ENCODE peak calls at places on chromosome 3, in nine cellular contexts. One of them, this sample, is unnamed.

GRCh38 chr3:36792342-36792741 is 28.0 kb upstream of the DCLK3 start:
- DNase-seq in GM12878: no peak
- DNase-seq in AG09319: no peak
- DNase-seq in lower leg skin: no peak
- DNase-seq in SK-N-SH: peak
- DNase-seq in A549: peak
- DNase-seq in WTC11: peak
- DNase-seq in H9: peak
- DNase-seq in neural progenitor cell: peak
- DNase-seq in this sample: no peak

GRCh38 chr3:168517514-168518071 is 421.9 kb upstream of the GOLIM4 start:
- DNase-seq in GM12878: peak
- DNase-seq in AG09319: no peak
- DNase-seq in H9: peak
- DNase-seq in A549: no peak
- DNase-seq in SK-N-SH: no peak
- DNase-seq in neural progenitor cell: no peak
- DNase-seq in lower leg skin: no peak
- DNase-seq in WTC11: no peak
- DNase-seq in this sample: no peak

GRCh38 chr3:109275702-109276293 is 40.5 kb downstream of the DPPA2 start:
- DNase-seq in WTC11: peak
- DNase-seq in neural progenitor cell: peak
- DNase-seq in lower leg skin: no peak
- DNase-seq in A549: peak
- DNase-seq in GM12878: no peak
- DNase-seq in SK-N-SH: peak
- DNase-seq in H9: peak
- DNase-seq in AG09319: peak
- DNase-seq in this sample: no peak

GRCh38 chr3:53040361-53040820 is 5.5 kb downstream of the SFMBT1 start:
- DNase-seq in neural progenitor cell: no peak
- DNase-seq in H9: no peak
- DNase-seq in lower leg skin: no peak
- DNase-seq in WTC11: no peak
- DNase-seq in AG09319: no peak
- DNase-seq in GM12878: no peak
- DNase-seq in SK-N-SH: no peak
- DNase-seq in A549: peak
- DNase-seq in this sample: no peak

GRCh38 chr3:49120438-49121135 is at the start of gene USP19:
- DNase-seq in H9: peak
- DNase-seq in neural progenitor cell: peak
- DNase-seq in A549: peak
- DNase-seq in WTC11: peak
- DNase-seq in lower leg skin: peak
- DNase-seq in SK-N-SH: peak
- DNase-seq in GM12878: peak
- DNase-seq in AG09319: peak
- DNase-seq in this sample: peak

GRCh38 chr3:66280304-66280703 is 59.5 kb downstream of the SLC25A26 start:
- DNase-seq in AG09319: no peak
- DNase-seq in GM12878: no peak
- DNase-seq in neural progenitor cell: no peak
- DNase-seq in A549: no peak
- DNase-seq in WTC11: no peak
- DNase-seq in H9: no peak
- DNase-seq in lower leg skin: no peak
- DNase-seq in SK-N-SH: no peak
- DNase-seq in this sample: no peak

GRCh38 chr3:171640520-171641412 is 169.5 kb downstream of the PLD1 start:
- DNase-seq in WTC11: peak
- DNase-seq in lower leg skin: no peak
- DNase-seq in AG09319: peak
- DNase-seq in A549: peak
- DNase-seq in H9: peak
- DNase-seq in GM12878: no peak
- DNase-seq in neural progenitor cell: peak
- DNase-seq in SK-N-SH: no peak
- DNase-seq in this sample: no peak

GRCh38 chr3:11477286-11477935 is 166.3 kb downstream of the VGLL4 start:
- DNase-seq in GM12878: no peak
- DNase-seq in lower leg skin: no peak
- DNase-seq in H9: no peak
- DNase-seq in AG09319: peak
- DNase-seq in neural progenitor cell: peak
- DNase-seq in A549: peak
- DNase-seq in WTC11: no peak
- DNase-seq in SK-N-SH: no peak
- DNase-seq in this sample: no peak

GRCh38 chr3:103440539-103441113 is 1005.8 kb downstream of the ZPLD1 start:
- DNase-seq in H9: no peak
- DNase-seq in A549: peak
- DNase-seq in AG09319: no peak
- DNase-seq in GM12878: no peak
- DNase-seq in WTC11: no peak
- DNase-seq in SK-N-SH: no peak
- DNase-seq in lower leg skin: no peak
- DNase-seq in neural progenitor cell: peak
- DNase-seq in this sample: no peak

GRCh38 chr3:98561727-98562521 is 30.1 kb downstream of the GPR15 start:
- DNase-seq in GM12878: no peak
- DNase-seq in A549: no peak
- DNase-seq in AG09319: no peak
- DNase-seq in SK-N-SH: no peak
- DNase-seq in WTC11: no peak
- DNase-seq in H9: no peak
- DNase-seq in neural progenitor cell: no peak
- DNase-seq in lower leg skin: no peak
- DNase-seq in this sample: no peak

GRCh38 chr3:27216295-27216694 is 152.9 kb downstream of the NEK10 start:
- DNase-seq in AG09319: no peak
- DNase-seq in neural progenitor cell: no peak
- DNase-seq in H9: no peak
- DNase-seq in A549: no peak
- DNase-seq in SK-N-SH: no peak
- DNase-seq in lower leg skin: no peak
- DNase-seq in WTC11: no peak
- DNase-seq in GM12878: no peak
- DNase-seq in this sample: no peak

GRCh38 chr3:157871838-157872497 is 234.3 kb downstream of the SHOX2 start:
- DNase-seq in A549: no peak
- DNase-seq in lower leg skin: no peak
- DNase-seq in neural progenitor cell: no peak
- DNase-seq in GM12878: no peak
- DNase-seq in AG09319: no peak
- DNase-seq in SK-N-SH: peak
- DNase-seq in H9: no peak
- DNase-seq in WTC11: no peak
- DNase-seq in this sample: no peak

GRCh38 chr3:157868881-157869280 is 237.3 kb downstream of the SHOX2 start:
- DNase-seq in GM12878: no peak
- DNase-seq in SK-N-SH: no peak
- DNase-seq in AG09319: no peak
- DNase-seq in H9: no peak
- DNase-seq in WTC11: no peak
- DNase-seq in lower leg skin: no peak
- DNase-seq in neural progenitor cell: no peak
- DNase-seq in A549: no peak
- DNase-seq in this sample: no peak

GRCh38 chr3:157876556-157876955 is 229.7 kb downstream of the SHOX2 start:
- DNase-seq in GM12878: no peak
- DNase-seq in WTC11: no peak
- DNase-seq in neural progenitor cell: no peak
- DNase-seq in SK-N-SH: no peak
- DNase-seq in AG09319: no peak
- DNase-seq in lower leg skin: no peak
- DNase-seq in A549: no peak
- DNase-seq in H9: no peak
- DNase-seq in this sample: no peak

GRCh38 chr3:157871248-157871647 is 235.0 kb downstream of the SHOX2 start:
- DNase-seq in AG09319: no peak
- DNase-seq in lower leg skin: no peak
- DNase-seq in SK-N-SH: no peak
- DNase-seq in GM12878: no peak
- DNase-seq in neural progenitor cell: no peak
- DNase-seq in H9: no peak
- DNase-seq in A549: no peak
- DNase-seq in WTC11: no peak
- DNase-seq in this sample: no peak

DNA sequence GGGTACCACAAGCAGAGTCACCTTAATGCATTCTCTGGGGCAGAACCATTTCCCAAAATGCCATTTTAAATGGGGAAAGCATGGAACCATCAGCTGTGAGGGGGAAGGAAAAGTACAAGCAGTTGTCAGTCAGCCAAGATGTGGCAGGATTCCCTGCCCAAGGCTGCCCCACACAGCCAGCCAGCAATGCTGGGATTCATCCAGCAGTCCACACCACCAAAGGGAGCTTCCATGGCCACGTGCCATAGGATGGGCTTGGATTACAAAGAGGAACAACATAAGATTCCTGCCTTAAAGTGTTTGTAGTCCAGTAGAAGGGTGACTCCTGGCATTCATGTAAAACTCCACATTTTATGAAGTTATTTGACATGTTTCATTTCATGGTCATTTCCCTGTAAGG is 233.3 kb downstream of the SHOX2 start:
- DNase-seq in WTC11: no peak
- DNase-seq in SK-N-SH: peak
- DNase-seq in lower leg skin: no peak
- DNase-seq in AG09319: no peak
- DNase-seq in A549: no peak
- DNase-seq in GM12878: no peak
- DNase-seq in neural progenitor cell: no peak
- DNase-seq in H9: no peak
- DNase-seq in this sample: no peak
- TF ChIP-seq CTCF in WTC11: no peak
- TF ChIP-seq CTCF in SK-N-SH: no peak
- TF ChIP-seq CTCF in lower leg skin: no peak
- TF ChIP-seq CTCF in AG09319: no peak
- TF ChIP-seq CTCF in A549: no peak
- TF ChIP-seq CTCF in GM12878: no peak
- TF ChIP-seq CTCF in neural progenitor cell: no peak
- TF ChIP-seq CTCF in H9: no peak
- TF ChIP-seq CTCF in this sample: no peak

DNA sequence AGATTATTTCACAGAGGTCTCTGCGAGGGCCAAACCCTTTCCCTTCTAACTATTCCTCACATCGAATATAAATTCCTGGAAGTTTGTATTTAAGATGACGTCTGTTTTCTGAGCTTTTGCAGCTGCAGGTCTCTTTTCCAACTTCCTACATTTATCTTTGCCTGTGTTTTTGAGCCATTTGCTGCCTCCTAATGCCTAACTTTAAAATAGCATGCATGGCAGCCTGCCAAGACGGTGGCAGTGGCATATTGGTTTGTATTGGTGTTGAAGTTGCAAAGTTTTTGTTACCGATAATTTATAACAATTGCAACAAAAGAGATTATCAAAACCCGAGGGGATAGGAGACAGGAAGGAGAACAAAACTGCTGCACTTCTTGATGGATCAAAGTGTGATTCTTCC is 187.1 kb upstream of the DNAJC19 start:
- DNase-seq in neural progenitor cell: peak
- DNase-seq in H9: peak
- DNase-seq in SK-N-SH: peak
- DNase-seq in A549: peak
- DNase-seq in AG09319: no peak
- DNase-seq in WTC11: peak
- DNase-seq in GM12878: peak
- DNase-seq in lower leg skin: no peak
- DNase-seq in this sample: no peak
- TF ChIP-seq CTCF in neural progenitor cell: peak
- TF ChIP-seq CTCF in H9: peak
- TF ChIP-seq CTCF in SK-N-SH: peak
- TF ChIP-seq CTCF in A549: peak
- TF ChIP-seq CTCF in AG09319: peak
- TF ChIP-seq CTCF in WTC11: no peak
- TF ChIP-seq CTCF in GM12878: peak
- TF ChIP-seq CTCF in lower leg skin: no peak
- TF ChIP-seq CTCF in this sample: peak

GRCh38 chr3:189267981-189268613 is 96.3 kb downstream of the TPRG1 start:
- DNase-seq in neural progenitor cell: peak
- DNase-seq in AG09319: no peak
- DNase-seq in A549: peak
- DNase-seq in SK-N-SH: no peak
- DNase-seq in H9: peak
- DNase-seq in GM12878: no peak
- DNase-seq in lower leg skin: no peak
- DNase-seq in WTC11: peak
- DNase-seq in this sample: no peak
- TF ChIP-seq CTCF in neural progenitor cell: peak
- TF ChIP-seq CTCF in AG09319: peak
- TF ChIP-seq CTCF in A549: no peak
- TF ChIP-seq CTCF in SK-N-SH: peak
- TF ChIP-seq CTCF in H9: peak
- TF ChIP-seq CTCF in GM12878: no peak
- TF ChIP-seq CTCF in lower leg skin: no peak
- TF ChIP-seq CTCF in WTC11: no peak
- TF ChIP-seq CTCF in this sample: peak

GRCh38 chr3:38528457-38528856 is 32.3 kb downstream of the EXOG start:
- DNase-seq in AG09319: no peak
- DNase-seq in SK-N-SH: peak
- DNase-seq in lower leg skin: no peak
- DNase-seq in A549: peak
- DNase-seq in neural progenitor cell: peak
- DNase-seq in GM12878: no peak
- DNase-seq in WTC11: peak
- DNase-seq in H9: peak
- DNase-seq in this sample: no peak
- TF ChIP-seq CTCF in AG09319: no peak
- TF ChIP-seq CTCF in SK-N-SH: no peak
- TF ChIP-seq CTCF in lower leg skin: no peak
- TF ChIP-seq CTCF in A549: peak
- TF ChIP-seq CTCF in neural progenitor cell: peak
- TF ChIP-seq CTCF in GM12878: no peak
- TF ChIP-seq CTCF in WTC11: no peak
- TF ChIP-seq CTCF in H9: peak
- TF ChIP-seq CTCF in this sample: peak

GRCh38 chr3:190384241-190384863 is 3.6 kb upstream of the CLDN16 start:
- DNase-seq in A549: peak
- DNase-seq in AG09319: no peak
- DNase-seq in H9: peak
- DNase-seq in GM12878: peak
- DNase-seq in neural progenitor cell: peak
- DNase-seq in WTC11: no peak
- DNase-seq in lower leg skin: no peak
- DNase-seq in SK-N-SH: no peak
- DNase-seq in this sample: no peak
- TF ChIP-seq CTCF in A549: peak
- TF ChIP-seq CTCF in AG09319: peak
- TF ChIP-seq CTCF in H9: peak
- TF ChIP-seq CTCF in GM12878: peak
- TF ChIP-seq CTCF in neural progenitor cell: peak
- TF ChIP-seq CTCF in WTC11: no peak
- TF ChIP-seq CTCF in lower leg skin: no peak
- TF ChIP-seq CTCF in SK-N-SH: peak
- TF ChIP-seq CTCF in this sample: no peak